ENCODE peak calls at places on chromosomes 12 and 14, in nine cellular contexts. W is Karpas-422; C is cardiac fibroblast; Z is pons; L is hippocampal formation; P is stimulated activated naive CD4-positive, alpha-beta T cell treated with Interleukin-2 at 50 U/mL for 16 hours; N is fibroblast of pulmonary artery; G is AG09309; B is stimulated activated naive CD8-positive, alpha-beta T cell treated with anti-CD3 and anti-CD28 coated beads, Interleukin-15, Interleukin-2, amounts not matched to agents 100 U/mL and 50 U/mL, for 24 hours. A is an unnamed sample.

GRCh38 chr14:74973003-74973614 is 17.7 kb upstream of the PGF start:
- DNase-seq in W (no peak), C (peak; percentile 38), Z (no peak), L (no peak), P (no peak), N (peak; percentile 47), G (no peak), B (peak; percentile 45), A (no peak)

GRCh38 chr12:116339800-116340371 is 62.4 kb upstream of the MED13L start:
- DNase-seq in W (no peak), C (peak; percentile 20), Z (no peak), L (no peak), P (no peak), N (no peak), G (no peak), B (no peak), A (no peak)

GRCh38 chr14:74457511-74457910 is 31.5 kb upstream of the SYNDIG1L start:
- DNase-seq in W (no peak), C (no peak), Z (no peak), L (no peak), P (no peak), N (no peak), G (no peak), B (no peak), A (no peak)

GRCh38 chr12:113095405-113095804 is 38.9 kb downstream of the DTX1 start:
- DNase-seq in W (no peak), C (no peak), Z (no peak), L (no peak), P (no peak), N (no peak), G (no peak), B (no peak), A (no peak)

GRCh38 chr12:113135178-113136127 is at the start of gene RASAL1:
- DNase-seq in W (peak; percentile 96), C (no peak), Z (no peak), L (no peak), P (peak; percentile 67), N (no peak), G (no peak), B (peak; percentile 94), A (peak; percentile 60)

GRCh38 chr14:54772451-54772881 is 130.2 kb downstream of the GCH1 start:
- DNase-seq in W (no peak), C (peak; percentile 57), Z (no peak), L (no peak), P (no peak), N (peak; percentile 53), G (no peak), B (no peak), A (no peak)

GRCh38 chr12:122646568-122647220 is 56.5 kb downstream of the HCAR2 start:
- DNase-seq in W (peak; percentile 48), C (peak; percentile 57), Z (no peak), L (no peak), P (peak; percentile 63), N (peak; percentile 58), G (no peak), B (peak; percentile 58), A (no peak)

GRCh38 chr12:26750531-26751171 is 82.3 kb downstream of the ITPR2 start:
- DNase-seq in W (peak; percentile 68), C (no peak), Z (no peak), L (no peak), P (no peak), N (no peak), G (no peak), B (peak; percentile 23), A (no peak)

GRCh38 chr14:62667515-62667914 is 377.7 kb downstream of the KCNH5 start:
- DNase-seq in W (peak; percentile 61), C (no peak), Z (no peak), L (no peak), P (no peak), N (no peak), G (no peak), B (no peak), A (no peak)

GRCh38 chr14:83096092-83096491 is 1562.4 kb upstream of the SEL1L start:
- DNase-seq in W (no peak), C (no peak), Z (no peak), L (no peak), P (no peak), N (no peak), G (no peak), B (no peak), A (no peak)

GRCh38 chr12:31850268-31850667 is 108.9 kb upstream of the RESF1 start:
- DNase-seq in W (no peak), C (no peak), Z (no peak), L (no peak), P (no peak), N (no peak), G (no peak), B (no peak), A (no peak)

GRCh38 chr14:58118097-58118496 is 33.9 kb downstream of the ARMH4 start:
- DNase-seq in W (no peak), C (no peak), Z (no peak), L (no peak), P (no peak), N (no peak), G (no peak), B (no peak), A (no peak)

GRCh38 chr14:94770815-94771190 is 890 bp upstream of the GSC start:
- DNase-seq in W (no peak), C (no peak), Z (no peak), L (no peak), P (no peak), N (no peak), G (no peak), B (no peak), A (no peak)

GRCh38 chr12:47591387-47591786 is 114.4 kb downstream of the RPAP3 start:
- DNase-seq in W (no peak), C (peak; percentile 17), Z (no peak), L (no peak), P (no peak), N (peak; percentile 6), G (no peak), B (no peak), A (no peak)

GRCh38 chr12:121903202-121903601 is 14.6 kb downstream of the PSMD9 start:
- DNase-seq in W (no peak), C (no peak), Z (no peak), L (no peak), P (no peak), N (no peak), G (no peak), B (no peak), A (no peak)

GRCh38 chr12:31845613-31846321 is 113.4 kb upstream of the RESF1 start:
- DNase-seq in W (no peak), C (no peak), Z (no peak), L (no peak), P (no peak), N (peak; percentile 15), G (no peak), B (no peak), A (no peak)

GRCh38 chr12:78290606-78291345 is 460.1 kb downstream of the NAV3 start:
- DNase-seq in W (no peak), C (peak; percentile 52), Z (no peak), L (no peak), P (no peak), N (peak; percentile 85), G (peak; percentile 31), B (no peak), A (no peak)

GRCh38 chr12:42128888-42129287 is 15.8 kb downstream of the GXYLT1 start:
- DNase-seq in W (no peak), C (no peak), Z (no peak), L (no peak), P (no peak), N (no peak), G (no peak), B (no peak), A (no peak)

GRCh38 chr12:30754383-30754749 is 385 bp downstream of the CAPRIN2 start:
- DNase-seq in W (peak; percentile 72), C (no peak), Z (no peak), L (no peak), P (peak; percentile 64), N (no peak), G (no peak), B (no peak), A (no peak)

GRCh38 chr12:124551268-124552144 is 15.9 kb downstream of the NCOR2 start:
- DNase-seq in W (peak; percentile 91), C (no peak), Z (peak; percentile 59), L (peak; percentile 23), P (no peak), N (no peak), G (no peak), B (no peak), A (no peak)

GRCh38 chr14:56002316-56002715 is 115.9 kb upstream of the PELI2 start:
- DNase-seq in W (no peak), C (no peak), Z (no peak), L (no peak), P (no peak), N (no peak), G (peak; percentile 61), B (no peak), A (no peak)

A was measured in breast epithelium.